ENCODE peak calls at places on chromosomes 12 and 14, in eight cellular contexts. G is stimulated activated CD8-positive, alpha-beta memory T cell treated with anti-CD3 and anti-CD28 coated beads, Interleukin-4, amount 100 ng/mL, for 1 hour; U is frontal cortex; P is cortex of kidney; I is NCI-H69; T is NCI-H2107; Z is C1 segment of cervical spinal cord; N is ascending aorta. X is an unnamed sample.

GRCh38 chr12:88251798-88252197 is 109.7 kb downstream of the TMTC3 start:
- DNase-seq in T (no peak), Z (no peak), P (no peak), U (no peak), G (no peak), I (no peak), N (no peak), X (no peak)

GRCh38 chr14:61107148-61107641 is 126.2 kb downstream of the SLC38A6 start:
- DNase-seq in U (no peak), N (no peak), P (no peak), T (no peak), I (no peak), Z (no peak), G (no peak), X (peak)

GRCh38 chr12:104414581-104415305 is 42.0 kb upstream of the CHST11 start:
- DNase-seq in P (no peak), Z (no peak), G (no peak), N (no peak), U (no peak), I (peak), T (no peak), X (no peak)

GRCh38 chr12:123597100-123597499 is 4.8 kb upstream of the DDX55 start:
- DNase-seq in I (no peak), P (no peak), N (no peak), G (no peak), Z (no peak), T (no peak), U (no peak), X (no peak)

GRCh38 chr12:62866451-62867082 is 68.4 kb downstream of the PPM1H start:
- DNase-seq in P (no peak), I (no peak), N (no peak), Z (no peak), G (no peak), U (no peak), T (no peak), X (peak)

GRCh38 chr12:56034586-56035332 is 7.0 kb upstream of the RPS26 start:
- DNase-seq in N (no peak), Z (no peak), I (no peak), U (no peak), P (no peak), T (no peak), G (no peak), X (no peak)

GRCh38 chr12:96233168-96233567 is 39.0 kb downstream of the ELK3 start:
- DNase-seq in G (no peak), U (no peak), P (no peak), I (no peak), N (peak), T (no peak), Z (no peak), X (no peak)

GRCh38 chr12:99146730-99147129 is 500.8 kb upstream of the GARIN6 start:
- DNase-seq in G (no peak), N (no peak), I (no peak), T (no peak), Z (no peak), U (no peak), P (no peak), X (no peak)

GRCh38 chr14:97719931-97720330 is 922.7 kb downstream of the VRK1 start:
- DNase-seq in N (no peak), I (no peak), U (no peak), G (no peak), Z (no peak), P (no peak), T (no peak), X (no peak)

GRCh38 chr14:67620217-67620789 is 583 bp downstream of the ARG2 start:
- DNase-seq in N (peak), P (no peak), I (peak), U (peak), T (peak), Z (peak), G (no peak), X (peak)

GRCh38 chr12:62933871-62934798 is 815 bp downstream of the PPM1H start:
- DNase-seq in Z (peak), P (no peak), T (peak), U (peak), G (no peak), N (peak), I (peak), X (peak)

X was measured in GM03348.